ENCODE peak calls at places on chromosome 2, in seven cellular contexts. D is PC-9; A is non-pigmented ciliary epithelial cell; G is CD8-positive, alpha-beta memory T cell; L is ELF-1; H is SK-MEL-5; Z is CD14-positive monocyte. E is an unnamed sample.

GRCh38 chr2:102057502-102058292 is 65.9 kb downstream of the IL1R2 start:
- DNase-seq in G (no peak), L (peak), D (no peak), Z (no peak), A (no peak), H (no peak), E (no peak)

GRCh38 chr2:109247340-109247739 is 118.3 kb downstream of the SH3RF3 start:
- DNase-seq in Z (no peak), L (no peak), H (peak), G (no peak), A (no peak), D (no peak), E (no peak)

GRCh38 chr2:36562973-36563532 is 34.9 kb downstream of the FEZ2 start:
- DNase-seq in A (no peak), Z (no peak), D (peak), L (peak), G (no peak), H (no peak), E (no peak)

GRCh38 chr2:105320651-105321215 is 8.8 kb downstream of the TGFBRAP1 start:
- DNase-seq in L (no peak), A (no peak), H (no peak), D (no peak), Z (no peak), G (no peak), E (no peak)

GRCh38 chr2:240934701-240935100 is 28.6 kb downstream of the CROCC2 start:
- DNase-seq in Z (no peak), H (no peak), A (no peak), G (no peak), L (peak), D (no peak), E (no peak)

GRCh38 chr2:218129756-218130155 is 3.9 kb downstream of the CXCR2 start:
- DNase-seq in G (no peak), D (no peak), H (no peak), L (no peak), A (no peak), Z (no peak), E (no peak)

GRCh38 chr2:199751480-199751879 is 99.5 kb downstream of the FTCDNL1 start:
- DNase-seq in A (no peak), Z (no peak), L (peak), H (no peak), D (no peak), G (no peak), E (no peak)

GRCh38 chr2:36963106-36963505 is 3.2 kb downstream of the STRN start:
- DNase-seq in D (peak), L (peak), A (no peak), H (no peak), G (no peak), Z (no peak), E (no peak)

GRCh38 chr2:148704247-148704646 is 59.7 kb downstream of the EPC2 start:
- DNase-seq in H (no peak), A (no peak), Z (no peak), G (no peak), L (no peak), D (no peak), E (no peak)

GRCh38 chr2:231364961-231365810 is 30.3 kb upstream of the B3GNT7 start:
- DNase-seq in G (no peak), H (peak), A (peak), D (peak), Z (no peak), L (peak), E (no peak)